ENCODE peak calls at places on chromosomes 2 and 18, in four cellular contexts. K is foreskin fibroblast, V is AG04450, Z is colonic mucosa. L is an unnamed sample.

GRCh38 chr2:157603203-157603602 is 25.5 kb downstream of the ACVR1C start:
- DNase-seq in V (no peak), K (no peak), Z (no peak), L (no peak)

GRCh38 chr2:177284531-177284930 is 20.0 kb upstream of the NFE2L2 start:
- DNase-seq in K (no peak), V (no peak), Z (no peak), L (no peak)

GRCh38 chr18:57286949-57287348 is 65.4 kb upstream of the ST8SIA3 start:
- DNase-seq in Z (no peak), K (no peak), V (no peak), L (no peak)

GRCh38 chr2:236371010-236371409 is 106.8 kb upstream of the ASB18 start:
- DNase-seq in Z (no peak), V (no peak), K (no peak), L (no peak)

GRCh38 chr2:64626963-64627760 is 26.6 kb downstream of the SERTAD2 start:
- DNase-seq in Z (no peak), K (no peak), V (no peak), L (no peak)

GRCh38 chr2:108929896-108930425 is 59.1 kb downstream of the EDAR start:
- DNase-seq in Z (no peak), V (no peak), K (no peak), L (no peak)

GRCh38 chr2:160666019-160666676 is 172.5 kb upstream of the RBMS1 start:
- DNase-seq in Z (no peak), K (peak; percentile 94), V (peak; percentile 82), L (peak; percentile 96)

GRCh38 chr2:234420406-234420805 is 76.5 kb downstream of the ARL4C start:
- DNase-seq in K (no peak), V (no peak), Z (no peak), L (no peak)

GRCh38 chr2:26542676-26543505 is 65.0 kb upstream of the OTOF start:
- DNase-seq in Z (peak; percentile 48), K (no peak), V (no peak), L (no peak)

GRCh38 chr2:237861875-237862527 is 2.6 kb downstream of the RAMP1 start:
- DNase-seq in Z (no peak), V (no peak), K (no peak), L (no peak)

GRCh38 chr2:43375746-43376522 is 149.5 kb upstream of the ZFP36L2 start:
- DNase-seq in Z (no peak), K (no peak), V (no peak), L (no peak)

GRCh38 chr2:145593280-145593679 is 1073.4 kb upstream of the ZEB2 start:
- DNase-seq in V (no peak), K (no peak), Z (no peak), L (no peak)

GRCh38 chr18:30623401-30624065 is 419.0 kb downstream of the DSC3 start:
- DNase-seq in K (no peak), Z (no peak), V (no peak), L (no peak)

GRCh38 chr18:50866765-50867164 is 12.2 kb upstream of the ME2 start:
- DNase-seq in K (no peak), Z (peak; percentile 12), V (no peak), L (no peak)

GRCh38 chr2:112276954-112277353 is 1.6 kb downstream of the ZC3H6 start:
- DNase-seq in Z (no peak), K (no peak), V (no peak), L (no peak)
- H3K4me3 ChIP-seq in Z (no peak overlapping the region), K (peak overlapping the region; percentile 98), V (no peak overlapping the region), L (no peak overlapping the region)

GRCh38 chr2:39326644-39327043 is 82.9 kb upstream of the CDKL4 start:
- DNase-seq in V (no peak), K (no peak), Z (no peak), L (no peak)
- TF ChIP-seq CTCF in V (no peak), K (no peak), Z (no peak), L (no peak)

GRCh38 chr2:148875387-148876051 is 492 bp downstream of the KIF5C start:
- DNase-seq in Z (no peak), V (no peak), K (no peak), L (no peak)

GRCh38 chr2:148876589-148877402 is 1.8 kb downstream of the KIF5C start:
- DNase-seq in V (no peak), Z (peak; percentile 22), K (no peak), L (no peak)

GRCh38 chr2:148877403-148877740 is 2.3 kb downstream of the KIF5C start:
- DNase-seq in K (no peak), V (no peak), Z (no peak), L (no peak)

GRCh38 chr2:148876190-148876588 is 1.2 kb downstream of the KIF5C start:
- DNase-seq in K (no peak), V (no peak), Z (no peak), L (no peak)

GRCh38 chr2:148874868-148875341 is at the start of gene KIF5C:
- DNase-seq in Z (peak; percentile 88), K (peak; percentile 67), V (peak; percentile 16), L (no peak)
- H3K4me3 ChIP-seq in Z (peak within 1 kb of the TSS; percentile 44), K (no peak within 1 kb of the TSS), V (peak within 1 kb of the TSS; percentile 37), L (peak within 1 kb of the TSS; percentile 43)

GRCh38 chr2:172342056-172342455 is 85.3 kb upstream of the ITGA6 start:
- DNase-seq in V (no peak), K (no peak), Z (peak; percentile 51), L (no peak)

GRCh38 chr2:172342611-172343010 is 84.8 kb upstream of the ITGA6 start:
- DNase-seq in K (no peak), V (no peak), Z (no peak), L (no peak)

GRCh38 chr2:172336681-172337080 is 90.7 kb upstream of the ITGA6 start:
- DNase-seq in K (no peak), V (no peak), Z (no peak), L (no peak)

GRCh38 chr2:172340394-172340793 is 87.0 kb upstream of the ITGA6 start:
- DNase-seq in Z (no peak), K (no peak), V (no peak), L (no peak)

DNA sequence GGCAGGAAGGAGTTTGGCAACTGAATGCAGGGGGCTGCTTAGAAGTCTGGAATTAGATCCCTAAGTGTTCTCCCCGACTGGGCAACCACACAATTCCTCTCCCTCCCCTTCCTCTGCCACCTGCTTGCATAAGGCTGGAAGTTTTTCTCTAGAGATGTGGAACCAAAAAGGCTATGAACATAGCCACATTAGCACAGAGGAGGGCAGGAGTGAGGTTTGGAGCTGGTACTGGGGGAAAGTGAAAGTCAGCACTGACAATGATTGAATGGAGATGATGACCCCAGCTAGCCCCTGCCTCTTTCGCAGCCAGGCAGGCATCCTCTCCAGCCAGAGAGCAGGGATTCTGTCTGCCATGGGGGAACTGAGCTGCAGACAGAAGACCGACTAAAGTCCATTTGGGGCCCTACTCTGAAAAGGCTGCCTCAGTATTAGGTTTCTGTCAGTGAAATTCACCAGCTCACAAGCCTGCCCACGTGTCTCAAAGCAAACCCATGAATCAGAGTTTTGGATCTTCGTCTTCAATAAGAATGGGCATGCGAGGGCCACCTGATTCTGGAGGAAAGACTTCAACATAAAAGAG is 87.9 kb upstream of the ITGA6 start:
- DNase-seq in K (no peak), V (no peak), Z (peak; percentile 36), L (no peak)
- TF ChIP-seq CTCF in K (no peak), V (peak; percentile 17), Z (no peak), L (no peak)

GRCh38 chr2:232236200-232236599 is 142.4 kb upstream of the ALPP start:
- DNase-seq in Z (no peak), K (no peak), V (no peak), L (no peak)

GRCh38 chr2:232239956-232240681 is 138.4 kb upstream of the ALPP start:
- DNase-seq in K (no peak), Z (no peak), V (no peak), L (no peak)

GRCh38 chr2:232237460-232237859 is 141.1 kb upstream of the ALPP start:
- DNase-seq in V (no peak), Z (no peak), K (no peak), L (no peak)

GRCh38 chr2:232235716-232236115 is 142.8 kb upstream of the ALPP start:
- DNase-seq in Z (peak; percentile 32), K (no peak), V (no peak), L (no peak)

GRCh38 chr2:232238108-232238507 is 140.4 kb upstream of the ALPP start:
- DNase-seq in V (no peak), K (no peak), Z (no peak), L (no peak)
- H3K4me3 ChIP-seq in V (no peak overlapping the region), K (no peak overlapping the region), Z (no peak overlapping the region), L (no peak overlapping the region)

GRCh38 chr18:24428709-24429108 is 2.2 kb downstream of the IMPACT start:
- DNase-seq in K (no peak), V (no peak), Z (no peak), L (no peak)
- TF ChIP-seq CTCF in K (no peak), V (no peak), Z (no peak), L (no peak)

GRCh38 chr2:100818003-100818605 is 1.8 kb upstream of the NPAS2 start:
- DNase-seq in Z (no peak), V (no peak), K (peak; percentile 46), L (no peak)
- H3K4me3 ChIP-seq in Z (peak overlapping the region; percentile 70), V (peak overlapping the region; percentile 84), K (peak overlapping the region; percentile 66), L (peak overlapping the region; percentile 69)

GRCh38 chr2:99691931-99692330 is 202.1 kb upstream of the REV1 start:
- DNase-seq in K (no peak), V (no peak), Z (peak; percentile 19), L (no peak)

GRCh38 chr2:99695121-99695773 is 205.4 kb upstream of the REV1 start:
- DNase-seq in V (no peak), Z (no peak), K (no peak), L (no peak)

GRCh38 chr2:99694331-99694730 is 204.5 kb upstream of the REV1 start:
- DNase-seq in Z (no peak), V (no peak), K (no peak), L (no peak)

GRCh38 chr2:99695856-99696255 is 206.0 kb upstream of the REV1 start:
- DNase-seq in V (no peak), Z (no peak), K (no peak), L (no peak)

GRCh38 chr2:99692785-99693184 is 203.0 kb upstream of the REV1 start:
- DNase-seq in K (no peak), V (no peak), Z (no peak), L (no peak)
- TF ChIP-seq CTCF in K (no peak), V (no peak), Z (no peak), L (no peak)

GRCh38 chr2:241965931-241966412 is 96.4 kb downstream of the RTP5 start:
- DNase-seq in V (peak; percentile 92), K (peak; percentile 89), Z (no peak), L (peak; percentile 87)
- H3K4me3 ChIP-seq in V (peak overlapping the region; percentile 48), K (peak overlapping the region; percentile 34), Z (no peak overlapping the region), L (peak overlapping the region; percentile 47)

L was measured in AG04449.